ENCODE peak calls at places on chromosome 4, in ten cellular contexts. One of them, this sample, is unnamed.

GRCh38 chr4:145545538-145546224 is 64.0 kb downstream of the SMAD1 start:
- DNase-seq in transverse colon: peak; percentile 19
- DNase-seq in spleen: no peak
- DNase-seq in OCI-LY7: no peak
- DNase-seq in psoas muscle: no peak
- DNase-seq in endodermal cell: no peak
- DNase-seq in RWPE2: no peak
- DNase-seq in A673: peak; percentile 77
- DNase-seq in kidney: no peak
- DNase-seq in fibroblast of lung: peak; percentile 96
- DNase-seq in this sample: no peak

GRCh38 chr4:6732441-6733357 is 16.7 kb downstream of the BLOC1S4 start:
- DNase-seq in transverse colon: peak; percentile 68
- DNase-seq in spleen: no peak
- DNase-seq in OCI-LY7: no peak
- DNase-seq in psoas muscle: peak; percentile 87
- DNase-seq in endodermal cell: peak; percentile 71
- DNase-seq in RWPE2: no peak
- DNase-seq in A673: no peak
- DNase-seq in kidney: peak; percentile 85
- DNase-seq in fibroblast of lung: peak; percentile 91
- DNase-seq in this sample: peak; percentile 55

GRCh38 chr4:59664771-59665170 is 1535.4 kb upstream of the ADGRL3 start:
- DNase-seq in transverse colon: no peak
- DNase-seq in spleen: no peak
- DNase-seq in OCI-LY7: no peak
- DNase-seq in psoas muscle: no peak
- DNase-seq in endodermal cell: no peak
- DNase-seq in RWPE2: no peak
- DNase-seq in A673: no peak
- DNase-seq in kidney: no peak
- DNase-seq in fibroblast of lung: no peak
- DNase-seq in this sample: no peak

GRCh38 chr4:103158760-103159159 is 39.4 kb downstream of the CENPE start:
- DNase-seq in transverse colon: no peak
- DNase-seq in spleen: no peak
- DNase-seq in OCI-LY7: no peak
- DNase-seq in psoas muscle: no peak
- DNase-seq in endodermal cell: no peak
- DNase-seq in RWPE2: no peak
- DNase-seq in A673: no peak
- DNase-seq in kidney: no peak
- DNase-seq in fibroblast of lung: no peak
- DNase-seq in this sample: no peak

GRCh38 chr4:85514117-85514516 is 39.2 kb downstream of the ARHGAP24 start:
- DNase-seq in transverse colon: no peak
- DNase-seq in spleen: no peak
- DNase-seq in OCI-LY7: no peak
- DNase-seq in psoas muscle: no peak
- DNase-seq in endodermal cell: no peak
- DNase-seq in RWPE2: no peak
- DNase-seq in A673: no peak
- DNase-seq in kidney: no peak
- DNase-seq in fibroblast of lung: no peak
- DNase-seq in this sample: no peak

GRCh38 chr4:119785963-119786362 is 157.4 kb upstream of the PDE5A start:
- DNase-seq in transverse colon: peak; percentile 34
- DNase-seq in spleen: no peak
- DNase-seq in OCI-LY7: no peak
- DNase-seq in psoas muscle: no peak
- DNase-seq in endodermal cell: no peak
- DNase-seq in RWPE2: no peak
- DNase-seq in A673: no peak
- DNase-seq in kidney: no peak
- DNase-seq in fibroblast of lung: peak; percentile 52
- DNase-seq in this sample: no peak

GRCh38 chr4:87228561-87228860 is 8.1 kb upstream of the KLHL8 start:
- DNase-seq in transverse colon: peak; percentile 17
- DNase-seq in spleen: no peak
- DNase-seq in OCI-LY7: no peak
- DNase-seq in psoas muscle: no peak
- DNase-seq in endodermal cell: no peak
- DNase-seq in RWPE2: no peak
- DNase-seq in A673: no peak
- DNase-seq in kidney: no peak
- DNase-seq in fibroblast of lung: no peak
- DNase-seq in this sample: no peak

GRCh38 chr4:174420317-174420716 is 102.0 kb downstream of the HPGD start:
- DNase-seq in transverse colon: no peak
- DNase-seq in spleen: no peak
- DNase-seq in OCI-LY7: no peak
- DNase-seq in psoas muscle: no peak
- DNase-seq in endodermal cell: no peak
- DNase-seq in RWPE2: no peak
- DNase-seq in A673: no peak
- DNase-seq in kidney: no peak
- DNase-seq in fibroblast of lung: no peak
- DNase-seq in this sample: no peak

GRCh38 chr4:17760602-17761001 is 20.8 kb downstream of the FAM184B start:
- DNase-seq in transverse colon: no peak
- DNase-seq in spleen: no peak
- DNase-seq in OCI-LY7: no peak
- DNase-seq in psoas muscle: no peak
- DNase-seq in endodermal cell: no peak
- DNase-seq in RWPE2: no peak
- DNase-seq in A673: no peak
- DNase-seq in kidney: no peak
- DNase-seq in fibroblast of lung: no peak
- DNase-seq in this sample: no peak

GRCh38 chr4:17761062-17761461 is 20.4 kb downstream of the FAM184B start:
- DNase-seq in transverse colon: no peak
- DNase-seq in spleen: no peak
- DNase-seq in OCI-LY7: no peak
- DNase-seq in psoas muscle: no peak
- DNase-seq in endodermal cell: no peak
- DNase-seq in RWPE2: no peak
- DNase-seq in A673: no peak
- DNase-seq in kidney: no peak
- DNase-seq in fibroblast of lung: no peak
- DNase-seq in this sample: no peak

GRCh38 chr4:17763352-17763890 is 18.0 kb downstream of the FAM184B start:
- DNase-seq in transverse colon: no peak
- DNase-seq in spleen: no peak
- DNase-seq in OCI-LY7: no peak
- DNase-seq in psoas muscle: no peak
- DNase-seq in endodermal cell: no peak
- DNase-seq in RWPE2: no peak
- DNase-seq in A673: no peak
- DNase-seq in kidney: no peak
- DNase-seq in fibroblast of lung: no peak
- DNase-seq in this sample: no peak

GRCh38 chr4:17763931-17764330 is 17.5 kb downstream of the FAM184B start:
- DNase-seq in transverse colon: no peak
- DNase-seq in spleen: no peak
- DNase-seq in OCI-LY7: no peak
- DNase-seq in psoas muscle: no peak
- DNase-seq in endodermal cell: no peak
- DNase-seq in RWPE2: no peak
- DNase-seq in A673: peak; percentile 48
- DNase-seq in kidney: no peak
- DNase-seq in fibroblast of lung: no peak
- DNase-seq in this sample: no peak

GRCh38 chr4:17762705-17763104 is 18.7 kb downstream of the FAM184B start:
- DNase-seq in transverse colon: no peak
- DNase-seq in spleen: no peak
- DNase-seq in OCI-LY7: peak; percentile 23
- DNase-seq in psoas muscle: no peak
- DNase-seq in endodermal cell: no peak
- DNase-seq in RWPE2: no peak
- DNase-seq in A673: peak; percentile 52
- DNase-seq in kidney: no peak
- DNase-seq in fibroblast of lung: peak; percentile 44
- DNase-seq in this sample: no peak
- TF ChIP-seq CTCF in transverse colon: no peak
- TF ChIP-seq CTCF in spleen: no peak
- TF ChIP-seq CTCF in OCI-LY7: peak; percentile 45
- TF ChIP-seq CTCF in psoas muscle: peak; percentile 26
- TF ChIP-seq CTCF in endodermal cell: peak; percentile 54
- TF ChIP-seq CTCF in RWPE2: peak; percentile 15
- TF ChIP-seq CTCF in A673: peak; percentile 34
- TF ChIP-seq CTCF in kidney: peak; percentile 4
- TF ChIP-seq CTCF in fibroblast of lung: peak; percentile 24
- TF ChIP-seq CTCF in this sample: no peak

DNA sequence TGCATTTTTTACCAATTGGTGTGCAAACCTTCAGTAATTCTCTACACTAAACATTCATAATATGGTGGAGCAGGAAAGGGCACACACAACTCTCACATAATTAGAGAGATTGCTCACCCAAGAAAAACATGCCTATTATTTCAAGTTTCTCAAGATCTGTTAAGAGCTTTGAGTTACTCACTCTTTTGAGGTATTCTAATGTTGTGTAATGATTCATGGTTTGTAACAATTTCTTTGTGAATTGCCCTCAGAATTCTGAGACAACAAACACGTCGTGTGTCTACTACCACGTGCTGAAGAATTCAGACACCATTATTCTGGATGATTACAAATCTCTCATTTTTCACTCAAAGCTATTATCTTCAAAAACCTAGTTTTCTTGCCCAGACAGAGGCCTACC is 82.8 kb downstream of the PDGFC start:
- DNase-seq in transverse colon: no peak
- DNase-seq in spleen: no peak
- DNase-seq in OCI-LY7: no peak
- DNase-seq in psoas muscle: no peak
- DNase-seq in endodermal cell: no peak
- DNase-seq in RWPE2: no peak
- DNase-seq in A673: no peak
- DNase-seq in kidney: no peak
- DNase-seq in fibroblast of lung: peak; percentile 49
- DNase-seq in this sample: no peak
- H3K4me3 ChIP-seq in transverse colon: no peak overlapping the region
- H3K4me3 ChIP-seq in spleen: no peak overlapping the region
- H3K4me3 ChIP-seq in OCI-LY7: no peak overlapping the region
- H3K4me3 ChIP-seq in psoas muscle: no peak overlapping the region
- H3K4me3 ChIP-seq in endodermal cell: no peak overlapping the region
- H3K4me3 ChIP-seq in RWPE2: no peak overlapping the region
- H3K4me3 ChIP-seq in A673: no peak overlapping the region
- H3K4me3 ChIP-seq in kidney: no peak overlapping the region
- H3K4me3 ChIP-seq in fibroblast of lung: no peak overlapping the region
- H3K4me3 ChIP-seq in this sample: no peak overlapping the region

DNA sequence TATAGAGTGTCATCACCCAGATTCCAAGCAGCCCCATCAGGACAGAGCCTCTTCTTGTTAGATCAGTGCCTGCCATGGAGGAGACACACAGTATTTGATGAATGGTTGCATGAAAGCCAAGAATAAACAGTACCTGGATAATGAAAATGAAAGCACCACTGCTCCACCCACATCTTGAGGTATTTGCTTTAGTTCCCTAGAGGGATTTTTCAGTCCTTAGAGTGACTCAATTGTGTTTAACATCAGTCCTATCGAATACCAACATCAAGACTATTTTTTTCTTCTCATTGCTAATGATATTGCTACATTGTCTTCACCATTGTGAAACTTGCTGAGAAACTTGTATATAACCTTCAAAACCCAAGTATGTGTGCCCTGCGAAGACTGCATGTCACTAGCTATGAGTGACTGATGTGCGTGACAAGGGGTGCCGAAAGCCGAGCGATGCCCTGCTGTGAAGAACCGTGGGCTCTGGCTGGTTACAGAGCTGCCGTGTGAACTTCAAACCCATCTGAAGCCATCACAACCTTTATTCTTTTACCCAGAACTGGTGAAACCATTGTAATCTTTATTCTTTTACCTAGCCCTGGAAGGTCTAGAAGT is 211.3 kb upstream of the FAT1 start:
- DNase-seq in transverse colon: no peak
- DNase-seq in spleen: no peak
- DNase-seq in OCI-LY7: no peak
- DNase-seq in psoas muscle: no peak
- DNase-seq in endodermal cell: no peak
- DNase-seq in RWPE2: no peak
- DNase-seq in A673: no peak
- DNase-seq in kidney: no peak
- DNase-seq in fibroblast of lung: no peak
- DNase-seq in this sample: no peak
- H3K4me1 ChIP-seq in transverse colon: peaks cover 47% of the 10 kb centered on the region
- H3K4me1 ChIP-seq in spleen: no peaks in the 10 kb centered on the region
- H3K4me1 ChIP-seq in OCI-LY7: peaks cover 8% of the 10 kb centered on the region
- H3K4me1 ChIP-seq in psoas muscle: no peaks in the 10 kb centered on the region
- H3K4me1 ChIP-seq in endodermal cell: no peaks in the 10 kb centered on the region
- H3K4me1 ChIP-seq in RWPE2: peaks cover 48% of the 10 kb centered on the region
- H3K4me1 ChIP-seq in A673: peaks cover 26% of the 10 kb centered on the region
- H3K4me1 ChIP-seq in kidney: peaks cover 13% of the 10 kb centered on the region
- H3K4me1 ChIP-seq in fibroblast of lung: peaks cover 19% of the 10 kb centered on the region
- H3K4me1 ChIP-seq in this sample: peaks cover 28% of the 10 kb centered on the region

GRCh38 chr4:139696491-139696890 is 30.9 kb downstream of the MGST2 start:
- DNase-seq in transverse colon: no peak
- DNase-seq in spleen: no peak
- DNase-seq in OCI-LY7: no peak
- DNase-seq in psoas muscle: no peak
- DNase-seq in endodermal cell: no peak
- DNase-seq in RWPE2: no peak
- DNase-seq in A673: no peak
- DNase-seq in kidney: no peak
- DNase-seq in fibroblast of lung: no peak
- DNase-seq in this sample: no peak

GRCh38 chr4:139694522-139694921 is 28.9 kb downstream of the MGST2 start:
- DNase-seq in transverse colon: no peak
- DNase-seq in spleen: no peak
- DNase-seq in OCI-LY7: no peak
- DNase-seq in psoas muscle: no peak
- DNase-seq in endodermal cell: no peak
- DNase-seq in RWPE2: no peak
- DNase-seq in A673: no peak
- DNase-seq in kidney: no peak
- DNase-seq in fibroblast of lung: no peak
- DNase-seq in this sample: no peak

GRCh38 chr4:139686988-139687387 is 21.4 kb downstream of the MGST2 start:
- DNase-seq in transverse colon: no peak
- DNase-seq in spleen: no peak
- DNase-seq in OCI-LY7: no peak
- DNase-seq in psoas muscle: no peak
- DNase-seq in endodermal cell: no peak
- DNase-seq in RWPE2: no peak
- DNase-seq in A673: no peak
- DNase-seq in kidney: no peak
- DNase-seq in fibroblast of lung: no peak
- DNase-seq in this sample: no peak

GRCh38 chr4:139689093-139689722 is 23.6 kb downstream of the MGST2 start:
- DNase-seq in transverse colon: no peak
- DNase-seq in spleen: no peak
- DNase-seq in OCI-LY7: no peak
- DNase-seq in psoas muscle: no peak
- DNase-seq in endodermal cell: no peak
- DNase-seq in RWPE2: no peak
- DNase-seq in A673: no peak
- DNase-seq in kidney: no peak
- DNase-seq in fibroblast of lung: no peak
- DNase-seq in this sample: no peak

DNA sequence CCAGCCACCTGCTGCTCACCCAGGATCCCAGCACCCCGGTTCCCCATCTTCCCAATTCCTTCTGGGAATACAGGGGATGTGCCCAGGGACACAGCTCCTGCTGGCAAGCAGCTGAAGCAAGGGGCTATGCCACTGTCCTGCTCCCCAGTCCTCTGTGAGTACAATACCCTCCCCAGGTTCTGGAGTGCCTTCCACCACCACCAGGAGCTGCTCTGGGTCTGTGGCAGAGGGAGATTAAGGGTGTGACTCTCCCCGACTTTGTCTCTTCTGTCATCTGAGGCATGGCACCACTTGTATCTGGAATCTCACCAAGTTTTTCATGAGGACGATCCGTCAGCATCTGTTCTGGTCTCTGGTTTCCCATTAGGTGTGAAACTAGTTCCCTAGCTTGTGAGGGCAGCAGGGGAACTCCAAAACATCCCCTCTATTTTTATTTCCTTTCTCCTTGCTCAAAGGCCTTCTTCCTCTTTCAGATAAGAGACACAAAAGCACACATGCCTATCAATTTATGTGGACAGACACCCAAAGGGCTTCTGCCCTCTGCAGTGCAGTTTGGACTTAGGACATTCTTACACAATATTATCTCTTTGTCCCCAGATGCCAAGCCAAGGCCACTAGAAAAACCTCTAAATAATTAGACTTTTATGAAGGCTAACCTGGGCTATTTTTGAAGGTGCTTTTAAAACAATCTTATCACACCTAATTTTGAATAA is 26.8 kb downstream of the MGST2 start:
- DNase-seq in transverse colon: no peak
- DNase-seq in spleen: no peak
- DNase-seq in OCI-LY7: no peak
- DNase-seq in psoas muscle: peak; percentile 60
- DNase-seq in endodermal cell: peak; percentile 75
- DNase-seq in RWPE2: no peak
- DNase-seq in A673: no peak
- DNase-seq in kidney: no peak
- DNase-seq in fibroblast of lung: no peak
- DNase-seq in this sample: no peak
- TF ChIP-seq CTCF in transverse colon: no peak
- TF ChIP-seq CTCF in spleen: peak; percentile 37
- TF ChIP-seq CTCF in OCI-LY7: no peak
- TF ChIP-seq CTCF in psoas muscle: peak; percentile 47
- TF ChIP-seq CTCF in endodermal cell: peak; percentile 65
- TF ChIP-seq CTCF in RWPE2: no peak
- TF ChIP-seq CTCF in A673: peak; percentile 34
- TF ChIP-seq CTCF in kidney: peak; percentile 11
- TF ChIP-seq CTCF in fibroblast of lung: peak; percentile 8
- TF ChIP-seq CTCF in this sample: no peak